ENCODE peak calls at places on chromosomes 5 and 9, in seven cellular contexts. O, A, L, J, P, W and H are unnamed samples.

GRCh38 chr5:43244823-43245565 is 53.0 kb downstream of the NIM1K start:
- DNase-seq in P (peak), A (no peak), L (no peak), W (no peak), O (no peak), J (no peak), H (no peak)

GRCh38 chr5:88672644-88673493 is 210.1 kb downstream of the MEF2C start:
- DNase-seq in P (no peak), L (no peak), A (no peak), J (no peak), O (no peak), W (no peak), H (no peak)

GRCh38 chr9:137412431-137412830 is 10.5 kb downstream of the EXD3 start:
- DNase-seq in J (no peak), P (no peak), W (no peak), A (no peak), O (no peak), L (no peak), H (no peak)

GRCh38 chr5:73902327-73903051 is 276.5 kb downstream of the ARHGEF28 start:
- DNase-seq in L (no peak), J (peak), P (no peak), O (no peak), A (peak), W (no peak), H (peak)

GRCh38 chr9:26650325-26650724 is 242.3 kb downstream of the CAAP1 start:
- DNase-seq in O (no peak), L (no peak), W (no peak), A (no peak), P (no peak), J (no peak), H (no peak)

GRCh38 chr9:77697238-77697984 is 49.3 kb upstream of the GNA14 start:
- DNase-seq in A (no peak), L (no peak), J (no peak), P (no peak), O (no peak), W (no peak), H (no peak)

GRCh38 chr5:141843156-141843927 is 34.9 kb downstream of the PCDH1 start:
- DNase-seq in O (no peak), W (no peak), P (no peak), A (no peak), J (no peak), L (peak), H (no peak)

GRCh38 chr9:20558609-20559016 is 63.7 kb downstream of the MLLT3 start:
- DNase-seq in L (no peak), A (peak), P (no peak), J (no peak), O (no peak), W (peak), H (no peak)

GRCh38 chr9:79028101-79028500 is 543.7 kb upstream of the TLE4 start:
- DNase-seq in W (no peak), A (peak), O (no peak), J (no peak), L (no peak), P (no peak), H (no peak)

GRCh38 chr5:40383719-40384651 is 295.7 kb upstream of the PTGER4 start:
- DNase-seq in W (no peak), P (no peak), O (no peak), A (peak), J (no peak), L (no peak), H (no peak)

DNA sequence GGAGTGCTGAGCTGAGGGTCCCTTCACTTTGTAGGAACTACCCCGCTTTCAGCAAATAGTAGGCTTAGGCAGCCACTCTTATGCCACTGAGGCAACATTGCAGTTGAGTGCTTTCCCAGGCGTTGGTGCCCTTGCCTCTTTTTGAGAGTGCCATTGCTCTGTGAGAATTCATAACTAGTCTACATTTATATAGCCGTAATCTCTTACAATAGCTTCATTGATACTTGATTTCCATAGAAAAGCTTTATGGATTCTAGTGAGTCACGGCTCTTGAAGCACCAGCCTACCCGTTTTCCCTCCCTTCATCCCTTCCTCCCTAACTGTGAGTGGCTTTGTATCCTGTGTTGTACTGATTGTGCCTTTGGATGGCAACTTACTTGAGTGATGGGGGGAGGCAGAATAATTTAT is 283.9 kb downstream of the AOPEP start:
- DNase-seq in P (no peak), L (no peak), A (no peak), W (no peak), O (no peak), J (no peak), H (no peak)
- TF ChIP-seq POLR2A in P (no peak), L (no peak), A (no peak), W (no peak), O (no peak), J (no peak), H (no peak)

GRCh38 chr5:180815241-180816031 is 12.8 kb upstream of the MGAT1 start:
- DNase-seq in W (no peak), O (no peak), A (no peak), L (no peak), P (peak), J (no peak), H (no peak)
- TF ChIP-seq POLR2A in W (no peak), O (no peak), A (no peak), L (no peak), P (no peak), J (no peak), H (no peak)

GRCh38 chr5:176659860-176660461 is 12.7 kb downstream of the TSPAN17 start:
- DNase-seq in A (no peak), O (no peak), J (no peak), W (no peak), P (no peak), L (no peak), H (no peak)

GRCh38 chr5:176660530-176660859 is 13.2 kb downstream of the TSPAN17 start:
- DNase-seq in L (no peak), W (no peak), J (no peak), P (no peak), A (no peak), O (no peak), H (no peak)

GRCh38 chr5:176658817-176659216 is 11.5 kb downstream of the TSPAN17 start:
- DNase-seq in A (no peak), L (peak), J (no peak), O (no peak), W (no peak), P (no peak), H (no peak)

GRCh38 chr5:176658007-176658599 is 10.8 kb downstream of the TSPAN17 start:
- DNase-seq in O (peak), J (peak), L (peak), P (peak), W (peak), A (peak), H (peak)

GRCh38 chr5:176659440-176659839 is 12.2 kb downstream of the TSPAN17 start:
- DNase-seq in A (no peak), W (no peak), P (no peak), O (no peak), J (no peak), L (no peak), H (no peak)
- TF ChIP-seq POLR2A in A (no peak), W (no peak), P (no peak), O (no peak), J (no peak), L (no peak), H (no peak)

DNA sequence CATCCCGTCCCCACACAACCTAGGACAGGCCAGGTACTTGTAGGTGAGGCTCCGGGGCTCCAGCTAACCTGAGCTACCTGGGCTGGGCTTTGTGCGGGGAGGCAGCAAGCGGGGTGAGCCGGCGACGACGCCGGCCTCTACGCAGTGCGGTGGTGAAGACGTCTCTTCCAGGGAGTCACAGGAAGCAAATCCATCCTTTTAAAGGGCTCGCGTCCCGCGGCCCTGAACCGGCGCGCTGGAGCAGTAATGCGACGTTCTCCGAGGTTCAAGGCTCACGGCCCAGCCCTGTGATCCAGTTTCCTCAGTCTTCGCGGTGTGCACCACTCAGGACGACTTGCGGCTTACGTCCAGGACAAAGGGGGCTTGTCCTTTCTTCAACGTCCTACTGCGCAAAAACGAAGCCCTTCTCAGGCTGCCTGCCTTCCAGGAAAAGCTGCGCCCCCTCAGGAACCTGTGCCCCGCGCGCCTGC is 476 bp upstream of the SPIN1 start:
- DNase-seq in L (peak), O (no peak), W (peak), J (peak), A (peak), P (peak), H (no peak)
- TF ChIP-seq POLR2A in L (no peak), O (no peak), W (peak), J (peak), A (peak), P (peak), H (no peak)